ENCODE peak calls at places on chromosomes 11 and 22, in six cellular contexts. W, M, Q, U, Z and J are unnamed samples.

GRCh38 chr11:23856654-23857053 is 640.2 kb upstream of the LUZP2 start:
- DNase-seq in U (no peak), Z (no peak), W (no peak), Q (no peak), M (no peak), J (peak; percentile 85)

GRCh38 chr22:39699631-39700348 is 129.2 kb downstream of the CACNA1I start:
- DNase-seq in W (no peak), Z (no peak), Q (no peak), U (no peak), M (no peak), J (no peak)

GRCh38 chr11:121661796-121662508 is 209.2 kb upstream of the SORL1-AS1 start:
- DNase-seq in U (no peak), Z (peak; percentile 86), W (peak; percentile 79), M (no peak), Q (no peak), J (peak; percentile 84)

GRCh38 chr11:46099973-46100335 is 21.3 kb downstream of the PHF21A start:
- DNase-seq in Z (no peak), Q (no peak), M (no peak), U (no peak), W (no peak), J (peak; percentile 68)

GRCh38 chr11:33027233-33027632 is 11.6 kb downstream of the DEPDC7 start:
- DNase-seq in Q (no peak), Z (no peak), U (no peak), M (no peak), W (no peak), J (no peak)

GRCh38 chr11:45468265-45468856 is 182.2 kb upstream of the SYT13 start:
- DNase-seq in M (no peak), U (no peak), W (no peak), Q (peak; percentile 78), Z (peak; percentile 29), J (peak; percentile 77)

GRCh38 chr11:911031-911889 is 650 bp upstream of the CHID1 start:
- DNase-seq in Z (peak; percentile 59), U (no peak), Q (peak; percentile 86), M (peak; percentile 70), W (no peak), J (peak; percentile 88)

GRCh38 chr11:18769802-18770456 is 21.7 kb downstream of the PTPN5 start:
- DNase-seq in U (peak; percentile 52), Z (no peak), M (peak; percentile 36), W (no peak), Q (peak; percentile 10), J (no peak)

GRCh38 chr11:77660947-77661346 is 23.4 kb upstream of the CLNS1A start:
- DNase-seq in Z (no peak), M (no peak), W (no peak), Q (no peak), U (no peak), J (no peak)

GRCh38 chr11:126793596-126793995 is 207.0 kb downstream of the KIRREL3 start:
- DNase-seq in W (no peak), Q (no peak), U (no peak), Z (no peak), M (no peak), J (no peak)

GRCh38 chr11:126791446-126791845 is 209.1 kb downstream of the KIRREL3 start:
- DNase-seq in Q (no peak), U (no peak), Z (no peak), M (no peak), W (no peak), J (no peak)

GRCh38 chr11:126791991-126792390 is 208.6 kb downstream of the KIRREL3 start:
- DNase-seq in Z (no peak), W (no peak), Q (no peak), U (no peak), M (no peak), J (no peak)

DNA sequence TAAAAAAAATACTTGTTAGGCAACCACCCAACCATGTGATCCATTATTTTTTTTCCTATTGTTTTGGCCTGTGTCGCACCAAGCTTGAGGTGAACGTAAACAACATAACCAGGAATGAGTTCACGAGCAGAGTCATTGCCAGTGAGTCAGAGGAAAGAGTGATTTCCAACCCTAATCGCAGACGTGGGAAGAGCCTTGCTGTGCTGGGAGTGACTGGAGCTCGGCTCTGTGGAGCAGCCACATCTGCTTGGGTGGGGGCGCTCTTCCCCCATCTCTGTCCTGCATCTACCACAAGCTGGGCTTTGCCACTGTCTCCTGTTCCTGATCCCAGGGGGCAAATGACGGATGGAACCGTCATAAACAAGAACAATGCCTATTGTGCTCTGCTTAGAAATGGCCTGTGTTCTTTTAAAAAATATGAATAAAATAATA is 210.0 kb downstream of the KIRREL3 start:
- DNase-seq in U (no peak), W (peak; percentile 90), M (no peak), Z (peak; percentile 64), Q (no peak), J (peak; percentile 3)
- TF ChIP-seq CTCF in U (no peak), W (peak; percentile 48), M (no peak), Z (peak; percentile 58), Q (no peak), J (no peak)

DNA sequence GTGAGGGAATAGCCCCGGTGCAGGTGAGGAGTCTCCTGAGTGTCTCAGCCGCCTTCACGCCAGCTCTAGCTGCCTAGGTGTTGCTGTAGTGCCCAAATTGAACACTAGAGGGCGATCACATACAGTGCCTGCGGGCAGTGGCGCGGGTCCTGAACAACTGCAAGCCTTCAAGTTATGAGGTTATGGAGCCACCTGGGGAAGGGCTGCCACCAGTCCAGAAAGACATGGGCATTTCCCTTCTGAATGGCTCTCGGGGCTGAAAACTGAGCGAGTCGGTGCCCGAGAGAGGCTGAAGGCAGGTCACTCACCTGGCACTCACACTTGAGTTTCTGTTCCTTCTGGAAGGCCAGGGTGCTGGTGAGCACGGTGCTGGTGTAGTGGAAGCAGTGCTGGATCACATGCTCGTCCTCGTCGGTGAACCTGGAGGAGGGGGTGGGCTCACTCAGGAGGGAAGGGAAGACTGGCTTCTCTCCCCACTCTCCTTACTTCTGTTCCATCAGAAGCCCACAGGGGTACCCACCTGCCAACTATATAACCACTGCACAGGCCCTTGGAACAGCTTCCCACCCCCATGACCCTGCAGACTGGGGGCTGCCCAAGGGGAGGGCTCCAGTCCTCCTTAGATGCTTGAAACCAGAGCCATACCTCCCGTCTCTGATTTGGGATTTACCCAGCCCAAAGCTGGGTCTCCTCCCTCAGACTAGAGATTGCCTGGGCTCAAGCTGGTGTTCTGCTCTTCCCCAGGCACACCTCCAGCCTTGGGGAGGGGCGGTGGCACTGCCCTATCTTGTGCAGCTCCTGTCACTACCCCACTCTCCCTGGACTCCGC is 88.2 kb downstream of the PDE2A start:
- DNase-seq in Z (peak; percentile 50), U (peak; percentile 22), Q (peak; percentile 69), W (no peak), M (peak; percentile 65), J (peak; percentile 76)
- H3K4me3 ChIP-seq in Z (no peak overlapping the region), U (no peak overlapping the region), Q (no peak overlapping the region), W (no peak overlapping the region), M (no peak overlapping the region), J (no peak overlapping the region)

GRCh38 chr11:60629399-60629798 is 70.0 kb upstream of the MS4A8 start:
- DNase-seq in W (no peak), U (no peak), M (no peak), Q (no peak), Z (no peak), J (no peak)

GRCh38 chr11:60631939-60632338 is 67.5 kb upstream of the MS4A8 start:
- DNase-seq in U (no peak), W (no peak), Q (no peak), Z (no peak), M (no peak), J (no peak)

GRCh38 chr11:60633645-60634044 is 65.8 kb upstream of the MS4A8 start:
- DNase-seq in Q (no peak), U (no peak), Z (no peak), W (no peak), M (no peak), J (no peak)

DNA sequence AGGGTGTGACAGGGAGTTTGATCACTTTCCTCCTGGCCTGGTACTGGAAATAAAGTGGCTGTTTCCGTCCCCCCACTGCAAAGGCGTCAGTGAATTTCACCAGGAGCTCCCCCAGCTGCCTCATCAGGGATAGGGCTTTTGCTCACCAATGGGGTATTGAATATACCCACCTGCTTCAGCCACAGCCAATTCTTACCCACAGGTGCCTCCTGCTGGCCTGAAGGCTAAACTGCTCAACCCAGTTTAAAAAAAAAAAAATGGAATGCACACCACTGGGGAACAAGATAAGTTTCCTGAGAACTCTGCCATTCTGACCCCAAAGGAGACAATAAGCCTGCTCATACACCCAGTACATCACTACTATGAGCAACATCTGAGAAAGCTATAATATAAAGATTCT is 65.3 kb upstream of the MS4A8 start:
- DNase-seq in U (no peak), W (no peak), M (peak; percentile 32), Z (no peak), Q (no peak), J (peak; percentile 1)
- TF ChIP-seq CTCF in U (peak; percentile 70), W (no peak), M (peak; percentile 7), Z (no peak), Q (peak; percentile 19), J (peak; percentile 34)

GRCh38 chr11:117426297-117426685 is 98.6 kb downstream of the CEP164 start:
- DNase-seq in W (no peak), Z (peak; percentile 20), Q (peak; percentile 87), U (no peak), M (peak; percentile 78), J (peak; percentile 66)

GRCh38 chr11:117426941-117427340 is 99.3 kb downstream of the CEP164 start:
- DNase-seq in Q (peak; percentile 29), M (no peak), U (no peak), Z (no peak), W (no peak), J (no peak)

GRCh38 chr11:117427356-117427874 is 99.8 kb downstream of the CEP164 start:
- DNase-seq in W (no peak), U (no peak), Q (peak; percentile 32), M (no peak), Z (no peak), J (no peak)

GRCh38 chr11:117428856-117429229 is 101.2 kb downstream of the CEP164 start:
- DNase-seq in W (no peak), Z (no peak), U (no peak), M (no peak), Q (no peak), J (no peak)

DNA sequence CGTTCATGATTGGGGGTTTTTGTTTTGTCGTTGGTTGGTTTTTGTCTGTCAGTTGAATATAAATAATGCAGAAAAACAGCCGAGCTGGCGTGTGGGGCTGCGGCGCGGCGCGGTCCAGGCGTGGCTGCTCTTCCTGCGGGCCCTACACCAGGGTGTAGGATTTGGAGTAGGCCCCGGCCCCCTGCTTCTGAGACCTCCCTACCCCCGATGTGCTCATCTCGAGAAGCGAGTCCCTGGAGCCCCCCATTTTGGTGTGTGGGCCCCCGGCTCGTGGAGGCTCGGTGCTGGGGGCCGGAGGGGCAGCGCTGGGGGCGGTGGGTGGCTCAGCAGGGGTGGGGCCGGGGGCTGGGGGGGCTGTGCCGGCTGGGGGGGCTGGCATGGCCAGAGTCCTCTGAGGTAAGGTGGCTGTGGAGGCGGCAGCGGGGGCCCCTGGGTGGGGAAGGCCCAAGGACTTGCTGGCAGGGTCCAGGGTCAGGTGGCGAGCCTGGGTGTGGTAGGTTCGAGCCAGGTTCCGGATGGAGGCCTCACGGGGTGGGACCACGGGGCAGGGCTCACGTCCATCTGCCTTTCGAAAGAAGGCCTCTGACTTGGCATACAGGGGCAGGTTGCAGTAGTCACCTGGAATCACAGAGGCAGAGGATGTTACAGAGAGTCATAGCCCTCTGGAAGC is 100.7 kb downstream of the CEP164 start:
- DNase-seq in Z (no peak), M (no peak), U (no peak), Q (peak; percentile 71), W (no peak), J (no peak)
- H3K4me3 ChIP-seq in Z (no peak overlapping the region), M (no peak overlapping the region), U (no peak overlapping the region), Q (no peak overlapping the region), W (no peak overlapping the region), J (no peak overlapping the region)

GRCh38 chr22:26763633-26764295 is 106.4 kb downstream of the MIAT start:
- DNase-seq in U (no peak), W (peak; percentile 11), M (no peak), Q (no peak), Z (peak; percentile 20), J (peak; percentile 50)
- TF ChIP-seq CTCF in U (no peak), W (no peak), M (no peak), Q (no peak), Z (no peak), J (peak; percentile 24)